ENCODE peak calls at places on chromosomes 16 and 17, in eight cellular contexts. J is upper lobe of left lung, T is A549, O is transverse colon, E is esophagus muscularis mucosa, X is H1, Y is stomach, N is tibial nerve. L is an unnamed sample.

GRCh38 chr17:78722101-78722761 is 59.8 kb downstream of the CYTH1 start:
- DNase-seq in J (peak; percentile 72), T (no peak), O (peak; percentile 63), E (no peak), X (no peak), Y (no peak), N (no peak), L (no peak)

GRCh38 chr17:614637-615546 is 99.7 kb downstream of the VPS53 start:
- DNase-seq in J (no peak), T (no peak), O (no peak), E (no peak), X (no peak), Y (no peak), N (no peak), L (no peak)

GRCh38 chr16:54431041-54431996 is 144.7 kb upstream of the IRX3 start:
- DNase-seq in J (no peak), T (no peak), O (no peak), E (no peak), X (no peak), Y (no peak), N (no peak), L (no peak)

GRCh38 chr17:82263641-82264040 is 9.9 kb downstream of the CSNK1D start:
- DNase-seq in J (peak; percentile 69), T (no peak), O (no peak), E (no peak), X (no peak), Y (no peak), N (no peak), L (no peak)

GRCh38 chr17:79838541-79839274 is 532 bp downstream of the CBX4 start:
- DNase-seq in J (peak; percentile 51), T (peak; percentile 70), O (peak; percentile 63), E (no peak), X (peak; percentile 73), Y (peak; percentile 55), N (no peak), L (no peak)

GRCh38 chr17:76009969-76010661 is 9.5 kb downstream of the CDK3 start:
- DNase-seq in J (no peak), T (no peak), O (no peak), E (no peak), X (no peak), Y (no peak), N (no peak), L (no peak)

GRCh38 chr16:51907680-51908079 is 639.3 kb downstream of the TOX3 start:
- DNase-seq in J (no peak), T (no peak), O (no peak), E (no peak), X (no peak), Y (no peak), N (no peak), L (no peak)

GRCh38 chr16:85936761-85937343 is 37.9 kb downstream of the IRF8 start:
- DNase-seq in J (no peak), T (no peak), O (no peak), E (no peak), X (no peak), Y (no peak), N (no peak), L (no peak)

GRCh38 chr17:42683407-42684031 is 1.2 kb downstream of the CNTNAP1 start:
- DNase-seq in J (no peak), T (no peak), O (peak; percentile 58), E (no peak), X (peak; percentile 66), Y (peak; percentile 63), N (no peak), L (no peak)

GRCh38 chr17:68378202-68379149 is 78.8 kb downstream of the WIPI1 start:
- DNase-seq in J (peak; percentile 94), T (peak; percentile 88), O (peak; percentile 77), E (peak; percentile 97), X (peak; percentile 60), Y (peak; percentile 71), N (peak; percentile 96), L (peak; percentile 98)
- TF ChIP-seq EP300 in J (peak; percentile 96), T (peak; percentile 53), O (peak; percentile 92), E (peak; percentile 86), X (no peak), Y (peak; percentile 83), N (peak; percentile 97), L (peak; percentile 82)

DNA sequence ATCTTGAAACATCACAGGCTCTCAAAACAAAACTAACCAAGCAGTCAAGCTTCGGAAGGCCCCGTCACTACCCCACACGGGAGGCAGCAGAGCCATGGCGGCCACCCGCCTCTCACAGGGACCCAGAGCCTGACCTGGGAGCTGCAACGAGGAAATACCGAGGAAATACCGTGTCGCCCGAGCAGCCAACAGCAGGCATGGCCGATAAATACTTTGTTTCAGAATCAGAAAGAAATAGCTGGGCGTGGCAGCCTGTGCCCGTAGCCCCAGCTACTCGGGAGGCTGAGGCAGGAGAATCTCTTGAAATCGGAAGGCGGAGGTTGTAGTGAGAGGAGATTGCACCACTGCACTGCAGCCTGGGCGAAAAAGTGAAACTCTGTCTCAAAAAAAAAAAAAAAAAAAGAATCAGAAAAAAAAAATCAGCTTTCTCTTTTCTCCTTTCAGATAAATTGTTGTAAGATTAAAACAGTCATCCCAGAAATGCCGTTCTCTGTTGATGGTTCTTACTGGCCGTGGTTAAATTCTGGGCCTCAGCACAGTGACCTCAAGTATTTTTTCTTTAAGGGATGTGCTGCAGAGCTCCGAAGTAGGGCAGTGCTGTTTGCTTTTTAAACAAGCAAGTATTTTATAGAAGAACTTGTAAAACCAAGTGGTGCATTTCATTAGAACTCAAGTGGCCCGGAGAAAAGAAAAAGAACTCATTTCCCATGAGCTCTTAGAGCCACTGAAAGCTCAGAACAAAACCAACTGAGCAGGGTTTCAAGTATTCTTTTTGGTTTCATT is 6.7 kb downstream of the LMF1 start:
- DNase-seq in J (no peak), T (no peak), O (peak; percentile 33), E (no peak), X (no peak), Y (no peak), N (no peak), L (no peak)
- TF ChIP-seq EP300 in J (no peak), T (no peak), O (no peak), E (no peak), X (no peak), Y (no peak), N (no peak), L (no peak)

GRCh38 chr17:29588561-29589411 is 662 bp downstream of the GIT1 start:
- DNase-seq in J (no peak), T (peak; percentile 52), O (peak; percentile 43), E (no peak), X (peak; percentile 65), Y (no peak), N (no peak), L (no peak)
- TF ChIP-seq EP300 in J (no peak), T (no peak), O (no peak), E (no peak), X (no peak), Y (no peak), N (no peak), L (no peak)

DNA sequence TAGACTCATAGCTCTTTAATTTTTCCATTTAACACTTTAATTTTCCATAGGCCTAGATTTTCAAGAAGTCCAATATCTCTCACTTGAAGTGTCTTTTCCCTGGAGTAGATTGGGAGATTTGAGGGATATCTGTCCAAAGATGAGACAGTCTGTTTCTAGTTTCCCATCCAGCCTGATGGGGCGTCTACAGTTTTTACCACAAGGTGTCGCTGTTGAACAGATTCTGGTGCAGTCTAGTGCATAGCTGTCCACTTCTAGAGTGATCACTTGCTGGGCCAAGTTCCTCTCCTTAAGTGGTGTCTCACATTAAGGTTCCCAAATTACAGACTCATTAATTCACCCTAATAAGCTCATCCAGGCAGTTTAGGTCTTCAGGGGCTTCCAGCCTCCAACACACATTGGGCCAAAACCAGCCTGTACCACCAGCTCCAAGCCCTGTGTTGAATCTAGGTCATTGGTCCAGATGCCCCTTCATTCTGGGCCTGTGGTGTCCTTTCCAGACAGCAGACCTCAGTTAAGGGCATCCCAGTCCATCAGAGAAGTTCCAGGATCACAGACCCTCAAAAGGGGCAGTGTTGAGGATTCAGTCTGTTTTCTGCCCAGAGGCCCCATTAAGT is 9.4 kb downstream of the SNX20 start:
- DNase-seq in J (no peak), T (peak; percentile 62), O (no peak), E (no peak), X (peak; percentile 74), Y (no peak), N (no peak), L (no peak)
- TF ChIP-seq EP300 in J (no peak), T (no peak), O (no peak), E (no peak), X (no peak), Y (no peak), N (no peak), L (no peak)

GRCh38 chr16:10087151-10087550 is 95.1 kb downstream of the GRIN2A start:
- DNase-seq in J (no peak), T (no peak), O (no peak), E (no peak), X (no peak), Y (no peak), N (no peak), L (no peak)
- TF ChIP-seq EP300 in J (no peak), T (no peak), O (no peak), E (no peak), X (no peak), Y (no peak), N (no peak), L (no peak)

GRCh38 chr16:26709175-26709574 is 357.6 kb upstream of the C16orf82 start:
- DNase-seq in J (no peak), T (peak; percentile 10), O (no peak), E (no peak), X (no peak), Y (no peak), N (no peak), L (no peak)
- TF ChIP-seq EP300 in J (no peak), T (no peak), O (no peak), E (no peak), X (no peak), Y (no peak), N (no peak), L (no peak)

GRCh38 chr17:55609737-55610201 is 98.5 kb upstream of the SMIM36 start:
- DNase-seq in J (no peak), T (no peak), O (peak; percentile 26), E (no peak), X (no peak), Y (peak; percentile 38), N (peak; percentile 53), L (no peak)

GRCh38 chr17:55601874-55602364 is 90.7 kb upstream of the SMIM36 start:
- DNase-seq in J (no peak), T (peak; percentile 60), O (no peak), E (no peak), X (peak; percentile 58), Y (no peak), N (no peak), L (no peak)

GRCh38 chr17:55607736-55608341 is 96.6 kb upstream of the SMIM36 start:
- DNase-seq in J (peak; percentile 47), T (peak; percentile 81), O (peak; percentile 73), E (no peak), X (no peak), Y (peak; percentile 67), N (peak; percentile 40), L (peak; percentile 74)

GRCh38 chr17:55605705-55606104 is 94.5 kb upstream of the SMIM36 start:
- DNase-seq in J (peak; percentile 36), T (no peak), O (no peak), E (no peak), X (no peak), Y (no peak), N (no peak), L (no peak)

DNA sequence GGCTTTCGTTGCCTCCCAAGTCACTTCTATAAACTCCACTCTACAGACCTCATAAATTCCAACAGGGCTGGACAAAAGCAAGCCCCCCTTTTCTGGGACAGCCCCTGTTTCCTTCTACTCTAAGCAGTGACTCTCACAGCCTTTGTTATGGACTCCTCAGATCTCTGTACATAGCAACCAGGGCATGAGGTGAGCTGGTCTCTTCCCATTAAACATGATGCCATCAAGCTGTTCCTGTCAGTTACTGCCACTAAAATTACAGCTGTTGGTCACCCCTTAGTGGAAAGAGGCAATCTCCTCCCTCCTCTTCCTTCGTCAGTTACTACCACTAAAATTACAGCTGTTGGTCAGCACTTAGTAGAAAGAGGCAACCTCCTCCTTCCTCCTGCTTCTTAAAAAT is 95.2 kb upstream of the SMIM36 start:
- DNase-seq in J (no peak), T (no peak), O (no peak), E (no peak), X (no peak), Y (no peak), N (no peak), L (no peak)
- TF ChIP-seq EP300 in J (no peak), T (no peak), O (no peak), E (no peak), X (no peak), Y (no peak), N (no peak), L (no peak)

L was measured in suprapubic skin.